ENCODE peak calls at places on chromosomes 6 and 20, in six cellular contexts. U is upper lobe of left lung, I is left ventricle myocardium inferior, L is astrocyte of the spinal cord, H is astrocyte of the cerebellum, C is ovary. P is an unnamed sample.

GRCh38 chr20:588932-589672 is 21.0 kb downstream of the TCF15 start:
- DNase-seq in L (no peak), I (no peak), H (no peak), C (no peak), U (no peak), P (no peak)

GRCh38 chr6:130215526-130215925 is 7.2 kb downstream of the SAMD3 start:
- DNase-seq in U (no peak), L (no peak), I (no peak), H (no peak), C (no peak), P (no peak)

GRCh38 chr6:33688006-33688405 is 23.5 kb downstream of the UQCC2 start:
- DNase-seq in U (no peak), L (no peak), C (no peak), I (no peak), H (no peak), P (no peak)

GRCh38 chr6:141463237-141463977 is 669.3 kb upstream of the GJE1 start:
- DNase-seq in H (no peak), L (peak; percentile 70), C (no peak), U (no peak), I (no peak), P (no peak)

GRCh38 chr6:165915022-165915770 is 252.2 kb upstream of the PDE10A start:
- DNase-seq in U (no peak), H (no peak), L (no peak), C (no peak), I (no peak), P (no peak)

GRCh38 chr6:10033223-10033829 is 381.5 kb downstream of the TFAP2A start:
- DNase-seq in C (no peak), L (peak; percentile 1), H (no peak), U (no peak), I (no peak), P (no peak)

GRCh38 chr6:11497881-11498280 is 39.7 kb upstream of the TMEM170B start:
- DNase-seq in L (no peak), I (no peak), H (no peak), C (no peak), U (no peak), P (no peak)

GRCh38 chr6:28282923-28283322 is 1.6 kb downstream of the PGBD1 start:
- DNase-seq in U (no peak), C (no peak), L (peak; percentile 11), I (no peak), H (no peak), P (no peak)

GRCh38 chr6:30684386-30685156 is 1.9 kb downstream of the PPP1R18 start:
- DNase-seq in I (peak; percentile 61), C (peak; percentile 51), H (no peak), L (peak; percentile 29), U (peak; percentile 79), P (no peak)

GRCh38 chr6:41047745-41048742 is 5.0 kb upstream of the APOBEC2 start:
- DNase-seq in I (no peak), U (no peak), L (no peak), C (no peak), H (no peak), P (no peak)

GRCh38 chr6:90151827-90152449 is 144.7 kb downstream of the BACH2 start:
- DNase-seq in C (no peak), L (no peak), I (no peak), H (no peak), U (no peak), P (no peak)

GRCh38 chr20:41293269-41294037 is 24.1 kb downstream of the ZHX3 start:
- DNase-seq in C (no peak), H (no peak), I (no peak), U (no peak), L (no peak), P (no peak)

GRCh38 chr6:34425132-34425497 is 754 bp downstream of the RPS10 start:
- DNase-seq in I (no peak), C (no peak), L (peak; percentile 14), H (no peak), U (no peak), P (no peak)

GRCh38 chr6:106547053-106547414 is 82.3 kb downstream of the RTN4IP1 start:
- DNase-seq in C (no peak), I (no peak), L (no peak), H (no peak), U (no peak), P (no peak)

GRCh38 chr20:46703435-46703834 is 6.0 kb upstream of the SLC2A10 start:
- DNase-seq in C (no peak), U (no peak), H (no peak), I (no peak), L (no peak), P (no peak)

GRCh38 chr6:112881027-112881426 is 533.9 kb downstream of the RFPL4B start:
- DNase-seq in I (no peak), C (no peak), L (peak; percentile 85), U (no peak), H (peak; percentile 34), P (peak; percentile 24)

GRCh38 chr20:43682446-43682845 is 15.5 kb downstream of the MYBL2 start:
- DNase-seq in L (no peak), I (no peak), H (no peak), U (no peak), C (no peak), P (no peak)
- H3K4me3 ChIP-seq in L (no peak overlapping the region), I (no peak overlapping the region), H (no peak overlapping the region), U (no peak overlapping the region), C (no peak overlapping the region), P (no peak overlapping the region)

GRCh38 chr6:44548319-44548718 is 160.8 kb downstream of the CDC5L start:
- DNase-seq in L (no peak), I (no peak), C (no peak), H (no peak), U (no peak), P (no peak)
- TF ChIP-seq CTCF in L (no peak), I (no peak), C (no peak), H (no peak), U (no peak), P (no peak)

GRCh38 chr20:61718361-61718760 is 347.3 kb downstream of the TAF4 start:
- DNase-seq in C (no peak), H (no peak), U (no peak), I (no peak), L (no peak), P (no peak)

GRCh38 chr20:61722146-61722678 is 343.5 kb downstream of the TAF4 start:
- DNase-seq in C (no peak), I (no peak), U (no peak), H (no peak), L (no peak), P (no peak)

GRCh38 chr20:61720348-61720696 is 345.4 kb downstream of the TAF4 start:
- DNase-seq in I (no peak), L (no peak), U (no peak), H (no peak), C (no peak), P (no peak)

GRCh38 chr20:61723538-61724257 is 342.0 kb downstream of the TAF4 start:
- DNase-seq in L (no peak), U (no peak), I (no peak), C (no peak), H (no peak), P (no peak)

DNA sequence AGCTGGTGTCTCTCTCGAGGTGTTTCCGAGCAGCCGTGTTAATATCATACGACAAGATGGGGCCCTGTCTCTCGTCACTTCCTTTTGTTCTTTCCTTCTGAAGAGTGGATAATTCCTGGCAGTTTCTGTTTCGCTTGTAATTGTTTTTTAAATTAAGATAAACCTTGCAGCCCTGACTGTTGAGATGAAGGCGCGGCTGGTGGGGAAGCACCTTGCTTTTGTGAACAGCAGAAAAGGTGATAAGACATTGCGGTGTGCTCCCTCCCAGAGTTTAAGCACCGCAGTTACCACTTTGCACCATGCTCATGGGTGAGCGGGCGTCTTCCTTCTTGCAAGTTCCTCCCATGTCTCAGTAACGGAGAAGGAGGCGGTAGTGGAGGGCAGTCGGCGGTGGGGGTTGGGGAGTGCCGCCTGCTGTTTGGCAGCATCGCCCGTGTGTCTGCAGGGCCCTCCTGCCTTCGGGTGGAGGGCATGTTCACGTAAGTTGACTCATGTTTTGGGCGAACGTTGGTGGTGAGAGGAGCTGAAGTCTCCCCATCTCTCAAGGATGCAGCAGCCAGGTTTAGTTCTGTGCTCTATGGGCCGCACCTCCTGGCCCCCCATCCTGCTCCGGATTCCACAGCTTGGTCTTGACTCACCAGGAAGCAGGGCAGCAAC is 345.9 kb downstream of the TAF4 start:
- DNase-seq in L (no peak), U (no peak), C (no peak), H (no peak), I (no peak), P (no peak)
- H3K4me3 ChIP-seq in L (no peak overlapping the region), U (no peak overlapping the region), C (no peak overlapping the region), H (no peak overlapping the region), I (peak overlapping the region; percentile 25), P (no peak overlapping the region)

GRCh38 chr6:218153-219018 is 73.9 kb upstream of the DUSP22 start:
- DNase-seq in U (no peak), I (no peak), H (no peak), L (no peak), C (no peak), P (no peak)
- TF ChIP-seq CTCF in U (no peak), I (no peak), H (no peak), L (no peak), C (no peak), P (no peak)

GRCh38 chr6:31838968-31839367 is 11.4 kb downstream of the HSPA1B start:
- DNase-seq in H (no peak), L (no peak), U (no peak), I (no peak), C (no peak), P (no peak)

GRCh38 chr6:31836036-31836675 is 8.6 kb downstream of the HSPA1B start:
- DNase-seq in C (peak; percentile 27), L (no peak), I (no peak), U (no peak), H (no peak), P (no peak)

GRCh38 chr6:31834704-31835375 is 7.3 kb downstream of the HSPA1B start:
- DNase-seq in C (peak; percentile 83), H (no peak), U (peak; percentile 82), L (peak; percentile 89), I (peak; percentile 74), P (no peak)

GRCh38 chr6:31837612-31838553 is 10.3 kb downstream of the HSPA1B start:
- DNase-seq in I (no peak), L (no peak), C (peak; percentile 17), U (no peak), H (no peak), P (no peak)

GRCh38 chr6:31836676-31837611 is 9.4 kb downstream of the HSPA1B start:
- DNase-seq in I (no peak), H (no peak), C (peak; percentile 16), L (peak; percentile 56), U (no peak), P (no peak)
- H3K4me3 ChIP-seq in I (peak overlapping the region; percentile 99), H (peak overlapping the region; percentile 78), C (peak overlapping the region; percentile 97), L (peak overlapping the region; percentile 79), U (no peak overlapping the region), P (peak overlapping the region; percentile 93)

GRCh38 chr6:54868556-54868955 is 22.0 kb downstream of the FAM83B start:
- DNase-seq in L (no peak), H (no peak), C (no peak), U (no peak), I (no peak), P (no peak)
- TF ChIP-seq CTCF in L (no peak), H (no peak), C (no peak), U (no peak), I (no peak), P (no peak)

DNA sequence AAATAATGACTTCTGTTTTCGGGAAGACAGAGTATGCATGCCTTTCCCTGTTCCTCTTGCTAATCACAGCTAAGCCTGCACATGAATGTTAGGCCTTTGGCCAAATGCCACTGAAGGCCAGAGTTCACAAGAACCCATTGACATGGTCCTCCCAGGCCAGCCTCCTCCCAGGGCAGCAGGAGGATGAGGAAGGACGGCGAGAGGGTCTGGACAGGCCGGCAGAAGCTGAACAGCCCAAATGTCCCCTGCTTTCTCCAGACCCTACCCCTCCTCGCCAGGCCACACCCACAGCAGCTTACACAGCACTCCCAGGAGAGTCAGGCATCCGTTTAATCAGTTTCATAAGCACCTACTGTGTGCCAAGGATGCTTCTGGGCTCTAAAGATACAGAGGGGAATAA is 183.3 kb downstream of the ANKRD60 start:
- DNase-seq in H (no peak), I (no peak), C (no peak), U (no peak), L (no peak), P (no peak)
- H3K4me3 ChIP-seq in H (no peak overlapping the region), I (no peak overlapping the region), C (no peak overlapping the region), U (no peak overlapping the region), L (no peak overlapping the region), P (no peak overlapping the region)